ENCODE peak calls at places on chromosomes 13 and 19, in seven cellular contexts. One of them, this sample, is unnamed.

GRCh38 chr13:101408992-101409656 is 7.2 kb downstream of the NALCN start:
- DNase-seq in CD8-positive, alpha-beta T cell: no peak
- DNase-seq in tibial artery: no peak
- DNase-seq in pancreas: no peak
- DNase-seq in mammary epithelial cell: no peak
- DNase-seq in mucosa of descending colon: no peak
- DNase-seq in endothelial cell: no peak
- DNase-seq in this sample: no peak

GRCh38 chr13:102972191-102972590 is 94.0 kb downstream of the SLC10A2 start:
- DNase-seq in CD8-positive, alpha-beta T cell: no peak
- DNase-seq in tibial artery: no peak
- DNase-seq in pancreas: no peak
- DNase-seq in mammary epithelial cell: no peak
- DNase-seq in mucosa of descending colon: no peak
- DNase-seq in endothelial cell: no peak
- DNase-seq in this sample: no peak

GRCh38 chr13:46172531-46172991 is 9.4 kb downstream of the LCP1 start:
- DNase-seq in CD8-positive, alpha-beta T cell: peak; percentile 54
- DNase-seq in tibial artery: no peak
- DNase-seq in pancreas: no peak
- DNase-seq in mammary epithelial cell: no peak
- DNase-seq in mucosa of descending colon: peak; percentile 69
- DNase-seq in endothelial cell: no peak
- DNase-seq in this sample: no peak

GRCh38 chr13:113997845-113998751 is 24.2 kb upstream of the C13orf46 start:
- DNase-seq in CD8-positive, alpha-beta T cell: no peak
- DNase-seq in tibial artery: peak; percentile 88
- DNase-seq in pancreas: no peak
- DNase-seq in mammary epithelial cell: no peak
- DNase-seq in mucosa of descending colon: peak; percentile 60
- DNase-seq in endothelial cell: no peak
- DNase-seq in this sample: peak; percentile 61

GRCh38 chr13:76020421-76020955 is 384.4 kb downstream of the LMO7 start:
- DNase-seq in CD8-positive, alpha-beta T cell: no peak
- DNase-seq in tibial artery: no peak
- DNase-seq in pancreas: no peak
- DNase-seq in mammary epithelial cell: no peak
- DNase-seq in mucosa of descending colon: no peak
- DNase-seq in endothelial cell: no peak
- DNase-seq in this sample: no peak

GRCh38 chr13:20127563-20128458 is 33.0 kb downstream of the GJA3 start:
- DNase-seq in CD8-positive, alpha-beta T cell: peak; percentile 11
- DNase-seq in tibial artery: peak; percentile 84
- DNase-seq in pancreas: peak; percentile 69
- DNase-seq in mammary epithelial cell: peak; percentile 18
- DNase-seq in mucosa of descending colon: peak; percentile 73
- DNase-seq in endothelial cell: peak; percentile 51
- DNase-seq in this sample: peak; percentile 50

GRCh38 chr13:99199541-99200432 is 867 bp upstream of the UBAC2 start:
- DNase-seq in CD8-positive, alpha-beta T cell: no peak
- DNase-seq in tibial artery: peak; percentile 76
- DNase-seq in pancreas: no peak
- DNase-seq in mammary epithelial cell: peak; percentile 23
- DNase-seq in mucosa of descending colon: no peak
- DNase-seq in endothelial cell: no peak
- DNase-seq in this sample: no peak

GRCh38 chr19:34365463-34366401 is 736 bp downstream of the GPI start:
- DNase-seq in CD8-positive, alpha-beta T cell: no peak
- DNase-seq in tibial artery: peak; percentile 74
- DNase-seq in pancreas: peak; percentile 43
- DNase-seq in mammary epithelial cell: peak; percentile 31
- DNase-seq in mucosa of descending colon: peak; percentile 79
- DNase-seq in endothelial cell: peak; percentile 26
- DNase-seq in this sample: peak; percentile 55

GRCh38 chr19:34838248-34838647 is 65.2 kb upstream of the ZNF599 start:
- DNase-seq in CD8-positive, alpha-beta T cell: no peak
- DNase-seq in tibial artery: no peak
- DNase-seq in pancreas: no peak
- DNase-seq in mammary epithelial cell: peak; percentile 11
- DNase-seq in mucosa of descending colon: no peak
- DNase-seq in endothelial cell: no peak
- DNase-seq in this sample: no peak

GRCh38 chr13:34701919-34702318 is 240.2 kb upstream of the NBEA start:
- DNase-seq in CD8-positive, alpha-beta T cell: no peak
- DNase-seq in tibial artery: no peak
- DNase-seq in pancreas: no peak
- DNase-seq in mammary epithelial cell: no peak
- DNase-seq in mucosa of descending colon: no peak
- DNase-seq in endothelial cell: no peak
- DNase-seq in this sample: no peak
- TF ChIP-seq CTCF in CD8-positive, alpha-beta T cell: no peak
- TF ChIP-seq CTCF in tibial artery: no peak
- TF ChIP-seq CTCF in pancreas: no peak
- TF ChIP-seq CTCF in mammary epithelial cell: no peak
- TF ChIP-seq CTCF in mucosa of descending colon: no peak
- TF ChIP-seq CTCF in endothelial cell: no peak
- TF ChIP-seq CTCF in this sample: no peak

GRCh38 chr13:26095846-26096245 is 44.0 kb upstream of the SHISA2 start:
- DNase-seq in CD8-positive, alpha-beta T cell: no peak
- DNase-seq in tibial artery: no peak
- DNase-seq in pancreas: no peak
- DNase-seq in mammary epithelial cell: no peak
- DNase-seq in mucosa of descending colon: no peak
- DNase-seq in endothelial cell: no peak
- DNase-seq in this sample: no peak

DNA sequence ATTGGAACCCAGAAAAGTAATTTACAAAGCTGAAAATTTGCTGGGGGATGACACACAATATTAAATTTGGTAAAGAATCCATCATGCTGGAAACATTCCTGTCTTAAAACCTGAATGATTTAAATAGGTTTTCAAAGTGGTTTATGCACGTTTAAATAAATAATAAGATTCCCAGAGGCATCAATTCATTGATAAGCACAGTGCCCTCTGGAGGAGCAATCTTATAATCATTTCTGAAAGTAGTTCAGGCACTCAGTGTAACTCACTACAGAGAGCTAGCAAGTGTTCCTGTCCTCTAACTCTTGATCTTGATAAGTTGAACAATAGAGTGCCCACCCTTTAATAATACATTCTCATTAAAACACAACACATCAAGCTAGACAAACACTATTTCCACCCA is 43.5 kb upstream of the SHISA2 start:
- DNase-seq in CD8-positive, alpha-beta T cell: no peak
- DNase-seq in tibial artery: no peak
- DNase-seq in pancreas: no peak
- DNase-seq in mammary epithelial cell: no peak
- DNase-seq in mucosa of descending colon: no peak
- DNase-seq in endothelial cell: no peak
- DNase-seq in this sample: no peak
- TF ChIP-seq CTCF in CD8-positive, alpha-beta T cell: no peak
- TF ChIP-seq CTCF in tibial artery: no peak
- TF ChIP-seq CTCF in pancreas: no peak
- TF ChIP-seq CTCF in mammary epithelial cell: peak; percentile 10
- TF ChIP-seq CTCF in mucosa of descending colon: no peak
- TF ChIP-seq CTCF in endothelial cell: no peak
- TF ChIP-seq CTCF in this sample: no peak

GRCh38 chr13:95023405-95023804 is 277.8 kb downstream of the ABCC4 start:
- DNase-seq in CD8-positive, alpha-beta T cell: no peak
- DNase-seq in tibial artery: no peak
- DNase-seq in pancreas: no peak
- DNase-seq in mammary epithelial cell: peak; percentile 40
- DNase-seq in mucosa of descending colon: no peak
- DNase-seq in endothelial cell: no peak
- DNase-seq in this sample: no peak
- TF ChIP-seq CTCF in CD8-positive, alpha-beta T cell: no peak
- TF ChIP-seq CTCF in tibial artery: no peak
- TF ChIP-seq CTCF in pancreas: no peak
- TF ChIP-seq CTCF in mammary epithelial cell: no peak
- TF ChIP-seq CTCF in mucosa of descending colon: no peak
- TF ChIP-seq CTCF in endothelial cell: no peak
- TF ChIP-seq CTCF in this sample: no peak

GRCh38 chr19:40229926-40230417 is 3.5 kb upstream of the CCNP start:
- DNase-seq in CD8-positive, alpha-beta T cell: no peak
- DNase-seq in tibial artery: no peak
- DNase-seq in pancreas: no peak
- DNase-seq in mammary epithelial cell: no peak
- DNase-seq in mucosa of descending colon: no peak
- DNase-seq in endothelial cell: no peak
- DNase-seq in this sample: no peak

GRCh38 chr19:40232479-40232878 is 6.0 kb upstream of the CCNP start:
- DNase-seq in CD8-positive, alpha-beta T cell: no peak
- DNase-seq in tibial artery: peak; percentile 58
- DNase-seq in pancreas: no peak
- DNase-seq in mammary epithelial cell: no peak
- DNase-seq in mucosa of descending colon: no peak
- DNase-seq in endothelial cell: no peak
- DNase-seq in this sample: no peak

GRCh38 chr19:40231544-40232424 is 5.3 kb upstream of the CCNP start:
- DNase-seq in CD8-positive, alpha-beta T cell: no peak
- DNase-seq in tibial artery: no peak
- DNase-seq in pancreas: no peak
- DNase-seq in mammary epithelial cell: no peak
- DNase-seq in mucosa of descending colon: no peak
- DNase-seq in endothelial cell: no peak
- DNase-seq in this sample: no peak

GRCh38 chr19:40229484-40229883 is 3.0 kb upstream of the CCNP start:
- DNase-seq in CD8-positive, alpha-beta T cell: no peak
- DNase-seq in tibial artery: no peak
- DNase-seq in pancreas: no peak
- DNase-seq in mammary epithelial cell: no peak
- DNase-seq in mucosa of descending colon: no peak
- DNase-seq in endothelial cell: no peak
- DNase-seq in this sample: no peak

DNA sequence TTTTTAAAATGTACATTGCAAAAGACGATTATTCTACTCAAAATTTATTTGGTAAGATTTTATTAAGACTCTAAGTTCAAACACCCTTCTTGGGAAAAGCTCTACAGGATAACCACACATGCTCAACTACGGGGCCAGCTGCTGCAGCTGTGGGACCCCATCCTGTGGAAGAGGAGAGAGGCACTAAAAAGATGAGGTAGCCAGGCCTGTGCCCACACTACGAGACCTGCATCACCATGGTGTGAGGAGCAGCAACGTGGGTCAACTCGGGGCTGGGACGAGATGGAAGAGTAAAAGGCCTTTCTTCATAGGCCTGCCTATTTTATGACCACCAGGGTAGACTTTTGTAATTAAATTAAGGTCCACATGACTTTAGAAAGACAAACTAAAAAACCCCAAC is 4.6 kb upstream of the CCNP start:
- DNase-seq in CD8-positive, alpha-beta T cell: no peak
- DNase-seq in tibial artery: no peak
- DNase-seq in pancreas: no peak
- DNase-seq in mammary epithelial cell: no peak
- DNase-seq in mucosa of descending colon: no peak
- DNase-seq in endothelial cell: no peak
- DNase-seq in this sample: no peak
- TF ChIP-seq CTCF in CD8-positive, alpha-beta T cell: no peak
- TF ChIP-seq CTCF in tibial artery: no peak
- TF ChIP-seq CTCF in pancreas: no peak
- TF ChIP-seq CTCF in mammary epithelial cell: no peak
- TF ChIP-seq CTCF in mucosa of descending colon: no peak
- TF ChIP-seq CTCF in endothelial cell: no peak
- TF ChIP-seq CTCF in this sample: no peak